ENCODE peak calls at places on chromosome X, in six cellular contexts. Q, T, J, K, S and N are unnamed samples.

GRCh38 chrX:108270739-108271396 is 167.4 kb downstream of the COL4A6 start:
- DNase-seq in S (peak), K (peak), T (no peak), Q (no peak), J (peak), N (no peak)

GRCh38 chrX:65846974-65847373 is 179.5 kb downstream of the MSN start:
- DNase-seq in K (no peak), Q (no peak), J (no peak), S (no peak), T (no peak), N (no peak)

GRCh38 chrX:48831136-48831908 is 4.1 kb downstream of the PCSK1N start:
- DNase-seq in Q (no peak), S (no peak), T (no peak), K (no peak), J (no peak), N (no peak)

GRCh38 chrX:30888526-30889146 is 418 bp downstream of the TAB3 start:
- DNase-seq in S (peak), K (peak), J (no peak), Q (no peak), T (peak), N (peak)

GRCh38 chrX:154063234-154063633 is 34.3 kb downstream of the MECP2 start:
- DNase-seq in T (no peak), S (no peak), K (no peak), Q (no peak), J (no peak), N (no peak)

GRCh38 chrX:48683411-48683982 is at the start of gene WAS:
- DNase-seq in J (no peak), K (no peak), S (no peak), T (peak), Q (no peak), N (peak)

GRCh38 chrX:103540145-103540544 is 20.9 kb upstream of the RAB40A start:
- DNase-seq in S (peak), K (peak), Q (no peak), T (no peak), J (no peak), N (no peak)

GRCh38 chrX:39308126-39308525 is 506.9 kb downstream of the MID1IP1 start:
- DNase-seq in T (no peak), S (peak), K (peak), Q (no peak), J (no peak), N (no peak)

GRCh38 chrX:136586386-136586785 is 54.4 kb downstream of the VGLL1 start:
- DNase-seq in T (no peak), S (no peak), K (peak), J (no peak), Q (no peak), N (peak)

GRCh38 chrX:46561931-46562721 is 11.4 kb upstream of the CHST7 start:
- DNase-seq in Q (no peak), T (peak), K (no peak), J (no peak), S (no peak), N (peak)

GRCh38 chrX:6382284-6382683 is 152.6 kb downstream of the VCX3A start:
- DNase-seq in T (no peak), K (no peak), J (no peak), S (no peak), Q (no peak), N (no peak)

GRCh38 chrX:12825801-12826200 is 34.6 kb downstream of the PRPS2 start:
- DNase-seq in J (peak), Q (no peak), T (no peak), K (peak), S (no peak), N (no peak)

GRCh38 chrX:104098151-104098808 is 14.0 kb upstream of the ZCCHC18 start:
- DNase-seq in S (peak), Q (no peak), K (peak), J (peak), T (peak), N (peak)

GRCh38 chrX:150007356-150007755 is 69.1 kb upstream of the EOLA2 start:
- DNase-seq in K (peak), S (peak), T (no peak), Q (no peak), J (no peak), N (no peak)

GRCh38 chrX:125262836-125263235 is 56.8 kb upstream of the TEX13C start:
- DNase-seq in J (no peak), Q (no peak), S (no peak), T (no peak), K (no peak), N (no peak)

GRCh38 chrX:153681175-153681574 is 6.6 kb upstream of the SLC6A8 start:
- DNase-seq in S (no peak), T (no peak), K (no peak), Q (no peak), J (no peak), N (no peak)

GRCh38 chrX:120001787-120002186 is 58.2 kb upstream of the NKAP start:
- DNase-seq in J (no peak), K (no peak), Q (no peak), T (no peak), S (no peak), N (no peak)

GRCh38 chrX:134622056-134622812 is 36.0 kb downstream of the PLAC1 start:
- DNase-seq in Q (no peak), J (peak), S (peak), K (peak), T (peak), N (peak)

GRCh38 chrX:154444001-154444754 is at the start of gene FAM50A:
- DNase-seq in T (peak), Q (no peak), S (peak), J (no peak), K (peak), N (peak)

GRCh38 chrX:120120223-120120622 is 4.5 kb upstream of the RHOXF1 start:
- DNase-seq in J (no peak), Q (no peak), S (no peak), K (peak), T (no peak), N (no peak)

GRCh38 chrX:23705235-23705634 is 37.8 kb downstream of the ACOT9 start:
- DNase-seq in S (no peak), T (no peak), J (no peak), K (no peak), Q (no peak), N (no peak)

GRCh38 chrX:40008841-40009461 is 88.8 kb downstream of the BCOR start:
- DNase-seq in K (no peak), S (peak), J (no peak), Q (no peak), T (no peak), N (peak)

GRCh38 chrX:12611471-12611870 is 179.7 kb upstream of the PRPS2 start:
- DNase-seq in S (no peak), Q (no peak), T (no peak), K (no peak), J (no peak), N (no peak)

GRCh38 chrX:106246511-106246910 is 78.4 kb downstream of the PWWP3B start:
- DNase-seq in J (peak), S (peak), Q (no peak), T (no peak), K (peak), N (no peak)

GRCh38 chrX:155611302-155611701 is 1.4 kb downstream of the TMLHE start:
- DNase-seq in S (no peak), Q (no peak), K (no peak), J (no peak), T (no peak), N (no peak)

GRCh38 chrX:115233497-115234219 is at the start of gene LRCH2:
- DNase-seq in J (no peak), K (peak), S (peak), T (no peak), Q (no peak), N (no peak)

GRCh38 chrX:37453821-37454220 is 104.7 kb downstream of the PRRG1 start:
- DNase-seq in Q (no peak), S (no peak), J (no peak), T (no peak), K (no peak), N (no peak)

GRCh38 chrX:19758536-19758935 is 128.9 kb downstream of the SH3KBP1 start:
- DNase-seq in K (no peak), Q (no peak), J (no peak), S (no peak), T (no peak), N (no peak)

GRCh38 chrX:81857192-81857591 is 655.3 kb downstream of the SH3BGRL start:
- DNase-seq in Q (no peak), S (no peak), T (no peak), K (no peak), J (no peak), N (no peak)

GRCh38 chrX:139828037-139828436 is 104.8 kb downstream of the ATP11C start:
- DNase-seq in J (no peak), K (no peak), S (no peak), T (no peak), Q (no peak), N (no peak)

GRCh38 chrX:24494544-24495113 is 29.5 kb downstream of the PDK3 start:
- DNase-seq in T (no peak), Q (no peak), J (peak), K (peak), S (peak), N (no peak)

GRCh38 chrX:148854351-148854750 is 353.9 kb downstream of the AFF2 start:
- DNase-seq in S (no peak), K (peak), Q (no peak), T (no peak), J (no peak), N (no peak)

GRCh38 chrX:104084063-104084462 is 8.0 kb upstream of the TMSB15C start:
- DNase-seq in S (no peak), Q (no peak), K (no peak), T (no peak), J (no peak), N (no peak)

GRCh38 chrX:136063340-136064079 is 78.3 kb downstream of the SLC9A6 start:
- DNase-seq in S (peak), J (no peak), T (no peak), K (peak), Q (peak), N (no peak)

GRCh38 chrX:149504226-149504914 is 736 bp downstream of the IDS start:
- DNase-seq in K (no peak), T (peak), J (no peak), Q (no peak), S (no peak), N (peak)

GRCh38 chrX:13742397-13743176 is 8.0 kb downstream of the OFD1 start:
- DNase-seq in S (peak), J (no peak), Q (no peak), T (peak), K (no peak), N (peak)

GRCh38 chrX:140504371-140505324 is at the start of gene SOX3:
- DNase-seq in K (no peak), J (no peak), T (no peak), Q (no peak), S (no peak), N (no peak)

GRCh38 chrX:107429090-107429489 is 20.4 kb upstream of the FRMPD3 start:
- DNase-seq in J (no peak), T (no peak), S (peak), Q (no peak), K (peak), N (no peak)

GRCh38 chrX:1170243-1170642 is 42.2 kb downstream of the CRLF2 start:
- DNase-seq in J (no peak), Q (no peak), T (no peak), S (no peak), K (peak), N (no peak)

GRCh38 chrX:1165535-1166196 is 46.8 kb downstream of the CRLF2 start:
- DNase-seq in T (peak), Q (no peak), K (peak), S (peak), J (no peak), N (peak)

GRCh38 chrX:1167466-1167865 is 45.0 kb downstream of the CRLF2 start:
- DNase-seq in K (no peak), S (no peak), T (no peak), J (no peak), Q (no peak), N (no peak)

GRCh38 chrX:1169198-1169597 is 43.3 kb downstream of the CRLF2 start:
- DNase-seq in K (no peak), J (no peak), Q (no peak), S (no peak), T (no peak), N (no peak)

DNA sequence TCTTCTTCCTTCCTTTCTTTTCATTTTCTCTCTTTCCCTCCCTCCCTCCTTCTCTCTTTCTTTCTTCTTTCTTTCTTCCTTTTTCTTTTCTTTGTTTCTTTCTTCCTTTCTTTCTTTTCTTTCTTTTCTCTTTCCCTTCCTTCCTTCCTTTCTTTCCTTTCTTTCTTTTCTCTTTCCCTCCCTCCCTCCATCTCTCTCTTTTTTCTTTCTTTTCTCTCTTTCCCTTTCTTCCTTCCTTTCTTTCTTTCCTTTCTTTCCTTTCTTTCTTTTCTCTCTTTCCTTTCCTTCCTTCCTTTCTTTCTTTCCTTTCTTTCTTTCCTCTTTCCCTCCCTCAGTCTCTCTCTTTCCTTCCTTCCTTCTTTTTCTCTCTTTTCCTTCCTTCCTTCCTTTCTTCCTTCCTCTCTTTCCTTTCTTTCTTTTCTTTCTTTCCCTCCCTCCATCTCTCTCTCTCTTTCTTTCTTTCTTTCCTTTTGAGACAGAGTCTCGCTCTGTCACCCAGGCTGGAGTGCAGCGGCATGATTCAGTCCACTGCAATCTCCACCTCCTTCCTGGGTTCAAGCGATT is 44.4 kb downstream of the CRLF2 start:
- DNase-seq in Q (no peak), K (no peak), T (no peak), S (no peak), J (no peak), N (no peak)
- TF ChIP-seq CTCF in Q (no peak), K (no peak), T (no peak), S (no peak), J (no peak), N (no peak)

DNA sequence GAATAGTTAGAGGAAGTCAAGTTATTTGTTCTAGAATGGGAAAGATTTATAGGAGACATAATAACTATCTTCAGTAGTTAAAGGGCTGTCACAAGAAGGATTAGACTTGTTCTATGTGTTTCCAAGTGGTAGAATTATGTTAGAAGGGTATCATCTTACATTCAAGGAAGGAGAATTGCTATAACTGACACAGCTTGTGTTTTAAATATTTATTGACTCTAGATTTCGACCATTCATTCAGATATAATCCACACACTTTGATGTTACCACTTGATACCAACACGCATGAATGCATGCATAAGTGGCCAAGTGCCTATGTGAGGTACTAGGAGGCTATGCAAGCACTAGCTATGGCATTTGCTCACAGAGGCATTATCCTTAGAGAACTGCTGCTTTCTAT is 122.7 kb downstream of the CCNB3 start:
- DNase-seq in Q (no peak), J (no peak), K (no peak), S (no peak), T (no peak), N (no peak)
- TF ChIP-seq CTCF in Q (no peak), J (no peak), K (no peak), S (no peak), T (no peak), N (no peak)

GRCh38 chrX:100615015-100615414 is 21.6 kb downstream of the TSPAN6 start:
- DNase-seq in S (peak), Q (no peak), K (peak), J (no peak), T (no peak), N (no peak)
- TF ChIP-seq CTCF in S (peak), Q (no peak), K (peak), J (peak), T (peak), N (peak)

GRCh38 chrX:41457618-41458192 is 10.6 kb downstream of the NYX start:
- DNase-seq in Q (no peak), J (no peak), S (no peak), T (no peak), K (no peak), N (peak)
- TF ChIP-seq CTCF in Q (no peak), J (no peak), S (peak), T (peak), K (peak), N (peak)

GRCh38 chrX:56281789-56282188 is 49.6 kb downstream of the KLF8 start:
- DNase-seq in Q (no peak), J (no peak), K (peak), T (no peak), S (peak), N (peak)
- TF ChIP-seq CTCF in Q (no peak), J (peak), K (peak), T (peak), S (peak), N (peak)

GRCh38 chrX:131762802-131763234 is 218.9 kb downstream of the OR13H1 start:
- DNase-seq in K (no peak), J (no peak), T (no peak), Q (no peak), S (no peak), N (no peak)

GRCh38 chrX:131764224-131764623 is 220.3 kb downstream of the OR13H1 start:
- DNase-seq in K (no peak), Q (no peak), J (no peak), T (no peak), S (no peak), N (no peak)

GRCh38 chrX:131763674-131764073 is 219.8 kb downstream of the OR13H1 start:
- DNase-seq in Q (no peak), J (peak), T (peak), S (no peak), K (no peak), N (no peak)
- TF ChIP-seq CTCF in Q (no peak), J (peak), T (peak), S (no peak), K (no peak), N (no peak)

GRCh38 chrX:69379412-69379811 is 124.7 kb upstream of the NALF2 start:
- DNase-seq in J (no peak), K (no peak), Q (no peak), S (no peak), T (no peak), N (no peak)

GRCh38 chrX:69371159-69371558 is 133.0 kb upstream of the NALF2 start:
- DNase-seq in S (no peak), K (no peak), J (no peak), T (no peak), Q (no peak), N (no peak)

GRCh38 chrX:69372435-69372834 is 131.7 kb upstream of the NALF2 start:
- DNase-seq in T (no peak), S (no peak), Q (no peak), K (no peak), J (no peak), N (no peak)

GRCh38 chrX:69369999-69370398 is 134.1 kb upstream of the NALF2 start:
- DNase-seq in K (no peak), T (no peak), S (no peak), J (no peak), Q (no peak), N (no peak)

DNA sequence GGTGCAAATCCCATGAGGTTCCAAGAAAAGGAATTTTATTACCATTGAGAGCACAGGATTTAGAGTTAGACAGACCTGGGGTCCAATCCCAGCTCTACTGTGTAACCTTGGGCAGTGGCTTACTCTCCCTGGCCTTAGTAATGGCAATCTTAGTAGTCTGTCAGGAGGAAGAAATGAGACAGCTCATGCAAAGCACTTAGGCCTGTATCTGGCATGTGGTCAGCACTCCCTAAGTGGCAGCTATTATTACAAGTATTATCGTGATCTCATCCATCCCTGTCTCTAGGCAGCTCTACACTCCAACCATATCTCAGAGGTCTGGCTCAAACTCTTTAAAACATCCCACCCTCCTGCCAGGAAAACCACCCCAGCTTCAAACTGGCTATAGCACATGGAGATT is 129.6 kb upstream of the NALF2 start:
- DNase-seq in K (no peak), S (peak), Q (no peak), T (no peak), J (no peak), N (no peak)
- TF ChIP-seq CTCF in K (no peak), S (no peak), Q (no peak), T (no peak), J (no peak), N (no peak)

DNA sequence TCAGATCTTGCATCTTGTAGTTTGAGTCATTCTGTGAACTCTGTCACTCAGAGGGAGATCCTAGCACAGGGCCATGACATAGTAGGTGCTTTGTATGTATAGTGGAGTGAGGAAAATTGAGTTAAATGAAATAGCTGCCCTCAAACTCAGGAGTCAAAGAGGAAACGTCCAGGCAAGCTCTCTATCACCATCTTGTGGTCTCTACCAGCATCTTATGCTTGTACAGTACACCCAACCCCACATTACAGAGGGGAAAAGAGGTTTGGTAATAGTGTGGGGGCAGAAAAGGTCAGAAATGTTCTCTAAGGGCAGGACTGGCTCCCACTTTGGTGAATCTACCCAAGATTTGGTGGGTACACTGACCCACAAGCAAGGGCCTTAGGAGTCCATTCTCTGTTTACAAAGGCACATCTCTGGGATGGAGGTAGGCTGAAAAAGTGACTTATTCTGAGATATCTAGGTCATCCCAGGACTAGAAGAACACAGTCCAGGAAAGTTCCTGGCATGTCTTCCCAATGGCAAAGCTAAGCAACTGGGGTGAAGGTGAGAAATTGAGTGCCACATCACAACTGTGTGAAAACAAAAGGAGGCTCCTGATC is 131.8 kb downstream of the OR13H1 start:
- DNase-seq in Q (no peak), K (peak), J (no peak), T (peak), S (peak), N (no peak)
- TF ChIP-seq CTCF in Q (no peak), K (peak), J (peak), T (peak), S (peak), N (peak)

GRCh38 chrX:79270401-79270800 is 96.7 kb downstream of the ITM2A start:
- DNase-seq in Q (no peak), T (peak), J (no peak), K (peak), S (peak), N (peak)
- TF ChIP-seq CTCF in Q (no peak), T (peak), J (peak), K (peak), S (peak), N (peak)